ENCODE peak calls at places on chromosomes 7 and 10, in eight cellular contexts. B is spleen; D is endothelial cell; J is heart left ventricle; E is CD8-positive, alpha-beta T cell; P is neural progenitor cell; U is AG04450; Z is fibroblast of the aortic adventitia. A is an unnamed sample.

GRCh38 chr10:73623056-73623455 is 18.2 kb downstream of the MYOZ1 start:
- DNase-seq in U (no peak), B (no peak), J (no peak), D (no peak), E (no peak), P (no peak), Z (no peak), A (no peak)

GRCh38 chr10:131739201-131739600 is 161.6 kb upstream of the PPP2R2D start:
- DNase-seq in P (no peak), J (no peak), Z (no peak), U (no peak), E (no peak), B (no peak), D (no peak), A (no peak)

GRCh38 chr10:70232859-70233108 is 445 bp downstream of the PPA1 start:
- DNase-seq in Z (no peak), P (no peak), B (no peak), U (no peak), D (no peak), E (peak; percentile 6), J (no peak), A (no peak)

GRCh38 chr7:4745971-4746919 is 29.2 kb upstream of the AP5Z1 start:
- DNase-seq in J (no peak), U (no peak), D (no peak), P (no peak), B (no peak), Z (peak; percentile 80), E (no peak), A (no peak)

GRCh38 chr10:1149793-1150637 is 93.8 kb downstream of the WDR37 start:
- DNase-seq in J (no peak), U (no peak), E (peak; percentile 5), D (no peak), B (peak; percentile 72), Z (no peak), P (no peak), A (no peak)

GRCh38 chr7:24778543-24779282 is 21.4 kb upstream of the GSDME start:
- DNase-seq in P (no peak), B (no peak), J (peak; percentile 36), E (no peak), U (no peak), D (no peak), Z (peak; percentile 97), A (no peak)

GRCh38 chr10:75712241-75712880 is 280.9 kb downstream of the LRMDA start:
- DNase-seq in P (peak; percentile 15), B (no peak), U (no peak), D (no peak), E (no peak), J (no peak), Z (no peak), A (peak; percentile 35)

GRCh38 chr10:73388228-73388627 is 25.6 kb downstream of the ANXA7 start:
- DNase-seq in Z (no peak), D (no peak), B (no peak), U (no peak), E (no peak), P (no peak), J (no peak), A (no peak)

GRCh38 chr10:105075031-105075430 is 433.9 kb downstream of the SORCS3 start:
- DNase-seq in U (no peak), Z (no peak), E (no peak), J (no peak), P (no peak), B (no peak), D (no peak), A (no peak)

GRCh38 chr7:156898938-156899337 is 6.0 kb upstream of the LMBR1 start:
- DNase-seq in B (no peak), J (no peak), Z (no peak), U (no peak), E (no peak), P (no peak), D (no peak), A (no peak)

GRCh38 chr10:17811466-17811865 is 2.3 kb downstream of the MRC1 start:
- DNase-seq in B (no peak), D (no peak), U (no peak), Z (no peak), J (no peak), E (no peak), P (no peak), A (no peak)

GRCh38 chr10:111137587-111137986 is 60.8 kb downstream of the ADRA2A start:
- DNase-seq in B (no peak), E (no peak), J (no peak), P (no peak), Z (no peak), D (no peak), U (no peak), A (no peak)

GRCh38 chr10:123140164-123140982 is 4.6 kb downstream of the HMX3 start:
- DNase-seq in J (no peak), U (no peak), D (no peak), B (no peak), Z (no peak), E (no peak), P (peak; percentile 82), A (peak; percentile 55)
- TF ChIP-seq CTCF in J (no peak), U (no peak), D (no peak), B (no peak), Z (no peak), E (no peak), P (peak; percentile 39), A (no peak)

GRCh38 chr7:101096957-101097347 is 11.7 kb downstream of the TRIM56 start:
- DNase-seq in E (no peak), U (no peak), D (no peak), Z (no peak), P (no peak), J (no peak), B (no peak), A (no peak)

GRCh38 chr7:101096331-101096956 is 11.2 kb downstream of the TRIM56 start:
- DNase-seq in D (no peak), P (no peak), Z (no peak), E (no peak), U (no peak), B (no peak), J (no peak), A (no peak)

GRCh38 chr7:101094376-101094775 is 9.1 kb downstream of the TRIM56 start:
- DNase-seq in P (no peak), E (no peak), B (no peak), U (no peak), D (no peak), J (no peak), Z (no peak), A (no peak)

GRCh38 chr7:101093907-101094306 is 8.6 kb downstream of the TRIM56 start:
- DNase-seq in Z (peak; percentile 83), B (no peak), J (no peak), D (no peak), P (no peak), U (peak; percentile 53), E (no peak), A (no peak)

DNA sequence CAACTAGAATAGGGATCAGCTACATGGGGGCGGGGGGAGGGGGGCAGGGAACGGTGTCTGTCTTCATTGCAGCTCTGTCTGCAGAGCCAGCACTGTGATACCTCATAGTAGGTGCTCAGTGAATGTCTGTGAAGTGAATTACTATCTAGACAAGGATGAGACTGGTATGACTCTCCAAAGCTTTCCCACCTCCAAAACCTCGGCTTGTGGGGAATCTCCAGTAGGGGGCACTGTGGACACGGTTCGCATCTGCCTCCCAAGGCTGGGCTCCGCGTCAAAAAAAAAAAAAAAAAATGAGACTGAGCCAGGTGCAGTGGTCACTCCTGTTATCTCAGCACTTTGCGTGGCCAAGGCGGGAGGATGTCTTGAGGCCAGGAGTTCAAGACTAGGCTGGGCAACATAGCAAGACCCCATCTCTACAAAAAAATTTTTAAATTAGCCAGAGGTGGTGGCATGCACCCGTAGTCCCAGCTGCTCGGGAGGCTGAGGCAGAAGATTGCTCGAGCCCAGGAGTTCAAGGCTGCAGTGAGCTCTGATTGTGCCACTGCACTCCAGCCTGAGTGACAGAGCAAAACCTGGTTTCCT is 9.6 kb downstream of the TRIM56 start:
- DNase-seq in E (no peak), Z (peak; percentile 77), B (no peak), P (peak; percentile 69), D (peak; percentile 60), U (peak; percentile 29), J (peak; percentile 43), A (peak; percentile 55)
- TF ChIP-seq CTCF in E (no peak), Z (peak; percentile 76), B (peak; percentile 60), P (peak; percentile 71), D (peak; percentile 74), U (peak; percentile 76), J (peak; percentile 67), A (peak; percentile 52)

GRCh38 chr7:111732923-111733322 is 170.6 kb upstream of the IMMP2L start:
- DNase-seq in B (no peak), J (no peak), Z (no peak), U (no peak), P (no peak), D (no peak), E (no peak), A (no peak)

GRCh38 chr7:111729483-111729882 is 167.2 kb upstream of the IMMP2L start:
- DNase-seq in P (no peak), J (no peak), E (no peak), Z (no peak), U (no peak), D (no peak), B (no peak), A (no peak)

GRCh38 chr7:111728635-111728995 is 166.3 kb upstream of the IMMP2L start:
- DNase-seq in P (no peak), Z (no peak), U (no peak), E (no peak), J (no peak), D (no peak), B (no peak), A (no peak)

GRCh38 chr7:111727905-111728634 is 165.8 kb upstream of the IMMP2L start:
- DNase-seq in J (no peak), D (no peak), P (no peak), B (no peak), U (no peak), E (no peak), Z (no peak), A (no peak)

DNA sequence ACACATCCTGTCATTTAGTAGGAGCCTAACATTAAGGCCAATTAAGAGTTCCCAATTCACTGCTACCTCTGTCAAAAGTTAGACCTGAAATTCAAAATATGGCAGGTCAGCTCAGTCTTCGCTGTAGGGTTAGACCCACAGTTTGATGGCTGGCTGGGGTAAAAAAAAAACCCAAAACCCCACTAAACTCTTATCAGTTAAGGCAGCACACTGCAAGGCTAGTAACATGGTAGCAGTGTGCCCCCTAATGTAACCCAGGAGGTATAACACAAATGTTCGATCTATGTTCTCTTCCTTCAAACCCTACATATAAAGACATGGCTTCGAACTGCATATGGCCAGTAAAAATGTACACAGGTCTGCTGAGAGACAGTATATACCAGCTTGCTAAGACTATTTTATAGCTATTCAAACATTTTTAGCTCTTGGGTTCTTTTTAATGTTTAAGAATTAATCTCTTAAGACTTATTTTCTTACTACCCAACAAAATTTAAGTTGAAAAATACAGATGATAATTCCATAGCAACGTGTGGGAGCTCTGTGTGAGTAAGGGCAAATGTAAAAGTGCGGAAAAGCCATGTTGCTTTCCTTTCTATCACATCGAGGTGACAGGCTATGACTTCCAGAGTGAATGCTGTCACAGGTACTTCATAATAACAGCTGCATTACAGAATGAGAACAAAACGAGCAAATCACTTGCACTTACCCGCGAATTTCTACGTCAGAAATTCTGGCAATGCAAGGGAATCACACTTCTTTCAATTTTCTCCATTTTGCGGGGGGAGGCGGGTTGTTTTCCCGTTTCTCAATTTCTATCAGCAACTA is 168.4 kb upstream of the IMMP2L start:
- DNase-seq in B (no peak), E (no peak), D (no peak), P (peak; percentile 66), Z (peak; percentile 65), J (no peak), U (no peak), A (no peak)
- TF ChIP-seq CTCF in B (no peak), E (no peak), D (peak; percentile 49), P (peak; percentile 73), Z (peak; percentile 68), J (no peak), U (peak; percentile 34), A (peak; percentile 52)

GRCh38 chr7:70506463-70506862 is 625.5 kb upstream of the GALNT17 start:
- DNase-seq in D (peak; percentile 46), Z (no peak), P (peak; percentile 58), J (peak; percentile 16), U (no peak), B (no peak), E (no peak), A (peak; percentile 61)
- TF ChIP-seq CTCF in D (no peak), Z (no peak), P (peak; percentile 62), J (no peak), U (no peak), B (no peak), E (no peak), A (peak; percentile 40)

A was measured in nephron progenitor cell.